ENCODE peak calls at places on chromosomes 13 and 19, in five cellular contexts. Q, M, P, B and H are unnamed samples.

GRCh38 chr13:62129000-62129551 is 713.4 kb upstream of the PCDH20 start:
- DNase-seq in M (no peak), P (no peak), B (no peak), Q (no peak), H (no peak)

GRCh38 chr19:5826531-5827341 is 12.8 kb downstream of the FUT6 start:
- DNase-seq in P (no peak), Q (peak; percentile 23), B (peak; percentile 70), M (peak; percentile 94), H (no peak)

GRCh38 chr13:99275093-99275469 is 16.9 kb upstream of the GPR18 start:
- DNase-seq in M (no peak), Q (no peak), B (no peak), P (peak; percentile 34), H (no peak)

GRCh38 chr13:98761126-98761978 is 8.9 kb upstream of the SLC15A1 start:
- DNase-seq in P (no peak), B (no peak), M (no peak), Q (no peak), H (no peak)

GRCh38 chr13:74372511-74372910 is 238.3 kb upstream of the KLF12 start:
- DNase-seq in B (no peak), M (no peak), Q (no peak), P (no peak), H (no peak)

GRCh38 chr13:113297370-113297871 is 382 bp downstream of the LAMP1 start:
- DNase-seq in B (peak; percentile 25), P (peak; percentile 50), Q (peak; percentile 48), M (no peak), H (no peak)

GRCh38 chr13:29908411-29908810 is 58.0 kb upstream of the UBL3 start:
- DNase-seq in M (no peak), B (no peak), P (no peak), Q (no peak), H (no peak)

GRCh38 chr13:55439450-55439849 is 1701.3 kb upstream of the PRR20A start:
- DNase-seq in Q (no peak), P (no peak), B (no peak), M (no peak), H (no peak)

GRCh38 chr13:113428871-113429607 is 24.2 kb downstream of the ADPRHL1 start:
- DNase-seq in B (no peak), M (no peak), P (no peak), Q (no peak), H (no peak)

GRCh38 chr19:38564981-38565685 is 52.6 kb downstream of the MAP4K1 start:
- DNase-seq in Q (peak; percentile 52), M (no peak), P (no peak), B (no peak), H (no peak)

GRCh38 chr13:114259374-114259773 is 22.0 kb upstream of the UPF3A start:
- DNase-seq in B (no peak), Q (no peak), P (no peak), M (no peak), H (no peak)

GRCh38 chr13:40975441-40975840 is 43.7 kb downstream of the ELF1 start:
- DNase-seq in P (no peak), M (no peak), B (no peak), Q (no peak), H (no peak)

GRCh38 chr19:33392341-33393285 is 19.1 kb downstream of the CEBPG start:
- DNase-seq in P (no peak), M (no peak), B (no peak), Q (no peak), H (no peak)

GRCh38 chr19:7925171-7925837 is 631 bp downstream of the CTXN1 start:
- DNase-seq in M (peak; percentile 89), Q (peak; percentile 68), B (peak; percentile 54), P (peak; percentile 52), H (no peak)

GRCh38 chr19:8224394-8225145 is 15.4 kb downstream of the CERS4 start:
- DNase-seq in B (peak; percentile 35), Q (no peak), P (no peak), M (no peak), H (no peak)

GRCh38 chr19:46471116-46471733 is at the start of gene PNMA8A:
- DNase-seq in M (no peak), B (peak; percentile 74), Q (no peak), P (no peak), H (peak; percentile 61)

GRCh38 chr19:19459099-19459498 is 53.6 kb downstream of the GATAD2A start:
- DNase-seq in P (no peak), Q (no peak), B (no peak), M (no peak), H (no peak)

GRCh38 chr19:42441047-42441440 is 1.7 kb downstream of the CXCL17 start:
- DNase-seq in P (no peak), B (no peak), Q (no peak), M (no peak), H (no peak)

GRCh38 chr19:49879243-49879960 is 1.9 kb downstream of the TBC1D17 start:
- DNase-seq in B (no peak), M (no peak), Q (no peak), P (no peak), H (no peak)

GRCh38 chr13:80276371-80277289 is 64.3 kb downstream of the SPRY2 start:
- DNase-seq in M (no peak), Q (no peak), B (peak; percentile 27), P (no peak), H (no peak)

GRCh38 chr13:74705438-74705837 is 571.2 kb upstream of the KLF12 start:
- DNase-seq in M (no peak), P (no peak), B (no peak), Q (no peak), H (no peak)

GRCh38 chr19:21439372-21439771 is 42.4 kb downstream of the ZNF493 start:
- DNase-seq in M (no peak), B (no peak), P (no peak), Q (no peak), H (no peak)

GRCh38 chr19:13823901-13824300 is 28.7 kb downstream of the ZSWIM4 start:
- DNase-seq in Q (no peak), P (no peak), B (no peak), M (no peak), H (no peak)
- H3K36me3 ChIP-seq in Q (no peaks in the 10 kb centered on the region), P (no peaks in the 10 kb centered on the region), B (peaks cover 34% of the 10 kb centered on the region), M (no peaks in the 10 kb centered on the region), H (no peaks in the 10 kb centered on the region)

GRCh38 chr19:1089126-1089771 is 5.9 kb downstream of the POLR2E start:
- DNase-seq in Q (no peak), B (no peak), M (no peak), P (no peak), H (no peak)

GRCh38 chr19:1086618-1087017 is 8.6 kb downstream of the POLR2E start:
- DNase-seq in M (no peak), B (no peak), P (no peak), Q (no peak), H (no peak)

GRCh38 chr19:1089891-1090290 is 5.3 kb downstream of the POLR2E start:
- DNase-seq in B (no peak), Q (no peak), M (peak; percentile 81), P (no peak), H (no peak)

GRCh38 chr19:1087813-1088418 is 7.3 kb downstream of the POLR2E start:
- DNase-seq in M (peak; percentile 71), Q (peak; percentile 88), P (peak; percentile 54), B (peak; percentile 60), H (no peak)

GRCh38 chr19:1088419-1089066 is 6.6 kb downstream of the POLR2E start:
- DNase-seq in Q (no peak), M (no peak), B (no peak), P (no peak), H (no peak)
- H3K27ac ChIP-seq in Q (peak overlapping the region; percentile 80), M (peak overlapping the region; percentile 83), B (peak overlapping the region; percentile 37), P (peak overlapping the region; percentile 73), H (peak overlapping the region; percentile 12)

GRCh38 chr19:13958043-13958442 is 5.7 kb downstream of the DCAF15 start:
- DNase-seq in P (no peak), B (no peak), Q (no peak), M (no peak), H (no peak)

GRCh38 chr19:13955662-13956364 is 3.5 kb downstream of the DCAF15 start:
- DNase-seq in Q (no peak), P (no peak), M (no peak), B (no peak), H (no peak)

GRCh38 chr19:13959141-13959961 is 7.0 kb downstream of the DCAF15 start:
- DNase-seq in B (no peak), P (no peak), M (no peak), Q (no peak), H (no peak)

GRCh38 chr19:13956365-13956744 is 4.0 kb downstream of the DCAF15 start:
- DNase-seq in M (no peak), B (no peak), Q (no peak), P (no peak), H (no peak)

DNA sequence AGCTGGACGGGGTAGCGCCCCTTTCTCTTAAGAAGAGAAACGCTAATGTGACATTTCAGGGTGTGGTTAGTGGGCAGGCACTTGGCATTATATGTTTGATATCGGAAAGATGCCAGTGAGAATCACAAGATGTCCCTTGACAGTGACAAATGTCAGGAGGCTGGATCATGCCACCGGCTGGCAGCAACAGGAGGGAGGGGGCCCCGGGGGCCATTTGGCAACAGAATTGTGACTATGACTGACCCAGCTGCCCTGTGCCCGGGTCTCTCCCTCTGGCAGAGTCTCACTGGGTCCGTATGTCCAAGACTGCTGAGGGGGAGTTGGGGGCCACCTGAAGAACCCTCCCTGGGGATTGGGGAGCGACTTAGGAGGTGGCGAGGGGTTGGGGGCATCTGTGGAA is 4.8 kb downstream of the DCAF15 start:
- DNase-seq in P (no peak), Q (no peak), B (no peak), M (no peak), H (no peak)
- H3K36me3 ChIP-seq in P (peaks cover 66% of the 10 kb centered on the region), Q (no peaks in the 10 kb centered on the region), B (peaks cover 79% of the 10 kb centered on the region), M (peaks cover 72% of the 10 kb centered on the region), H (peaks cover 46% of the 10 kb centered on the region)

DNA sequence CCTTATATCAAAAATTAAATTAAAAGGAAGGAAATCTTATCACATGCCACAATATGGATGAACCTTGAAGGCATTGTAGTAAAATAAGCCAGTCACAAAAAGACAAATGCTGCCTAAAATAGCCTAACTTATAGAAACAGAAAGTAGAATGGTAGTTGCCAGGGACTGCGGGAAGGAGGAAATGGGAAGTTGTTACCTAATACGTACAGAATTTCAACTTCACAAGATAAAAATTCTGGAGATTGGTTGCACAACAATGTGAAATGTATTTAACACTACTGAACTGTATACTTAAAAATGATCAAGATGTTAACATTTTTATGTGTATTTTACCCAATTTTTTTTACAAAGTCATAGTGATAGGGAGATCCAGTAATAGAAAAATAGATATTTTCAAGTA is 10.2 kb upstream of the N4BP2L2 start:
- DNase-seq in B (no peak), Q (no peak), M (no peak), P (no peak), H (no peak)
- H3K27ac ChIP-seq in B (no peak overlapping the region), Q (no peak overlapping the region), M (no peak overlapping the region), P (no peak overlapping the region), H (no peak overlapping the region)

DNA sequence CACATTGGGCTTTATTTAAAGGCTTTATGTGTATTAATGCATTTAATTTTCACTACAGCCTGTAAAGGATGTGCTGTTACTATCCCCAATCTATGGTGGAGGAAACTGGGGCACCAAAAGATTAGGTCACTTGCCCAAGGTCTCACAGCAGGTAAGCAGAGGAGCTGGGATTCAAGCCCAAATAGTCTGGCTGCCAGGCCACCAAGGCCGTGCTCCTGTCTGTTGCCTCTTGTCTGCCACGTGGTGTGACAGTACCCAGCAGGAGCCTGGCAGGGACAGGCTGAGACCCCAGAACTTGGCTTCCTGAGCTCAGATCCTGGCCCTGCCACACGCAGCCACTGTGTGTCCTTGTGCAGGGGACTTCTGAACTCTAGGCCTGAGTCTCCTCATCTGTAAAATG is 4.5 kb downstream of the NTN5 start:
- DNase-seq in B (no peak), M (no peak), Q (no peak), P (no peak), H (no peak)
- H3K36me3 ChIP-seq in B (no peaks in the 10 kb centered on the region), M (no peaks in the 10 kb centered on the region), Q (no peaks in the 10 kb centered on the region), P (no peaks in the 10 kb centered on the region), H (no peaks in the 10 kb centered on the region)

GRCh38 chr19:53849237-53849676 is 18.4 kb upstream of the MYADM start:
- DNase-seq in B (peak; percentile 52), M (no peak), P (no peak), Q (no peak), H (no peak)
- H3K27ac ChIP-seq in B (peak overlapping the region; percentile 58), M (no peak overlapping the region), P (no peak overlapping the region), Q (no peak overlapping the region), H (no peak overlapping the region)